ENCODE peak calls at places on chromosomes 13 and 19, in four cellular contexts. One of them, this sample, is unnamed.

GRCh38 chr19:6126335-6126974 is 9.0 kb upstream of the ACSBG2 start:
- DNase-seq in A549: peak
- DNase-seq in endothelial cell of umbilical vein: peak
- DNase-seq in HCT116: peak
- DNase-seq in this sample: no peak

GRCh38 chr13:32728327-32728726 is 142.1 kb downstream of the PDS5B start:
- DNase-seq in A549: no peak
- DNase-seq in endothelial cell of umbilical vein: no peak
- DNase-seq in HCT116: no peak
- DNase-seq in this sample: no peak

GRCh38 chr13:89052699-89053098 is 1381.5 kb downstream of the SLITRK5 start:
- DNase-seq in endothelial cell of umbilical vein: no peak
- DNase-seq in A549: no peak
- DNase-seq in HCT116: no peak
- DNase-seq in this sample: no peak

GRCh38 chr13:93146584-93147292 is 79.9 kb upstream of the GPC6 start:
- DNase-seq in A549: no peak
- DNase-seq in HCT116: no peak
- DNase-seq in endothelial cell of umbilical vein: no peak
- DNase-seq in this sample: no peak

GRCh38 chr19:54196514-54196913 is 4.1 kb upstream of the RPS9 start:
- DNase-seq in A549: no peak
- DNase-seq in endothelial cell of umbilical vein: no peak
- DNase-seq in HCT116: no peak
- DNase-seq in this sample: no peak

GRCh38 chr19:39924389-39924788 is 10.0 kb downstream of the FCGBP start:
- DNase-seq in HCT116: no peak
- DNase-seq in endothelial cell of umbilical vein: no peak
- DNase-seq in A549: no peak
- DNase-seq in this sample: no peak

GRCh38 chr19:6970021-6970420 is 51.2 kb downstream of the MBD3L2B start:
- DNase-seq in A549: no peak
- DNase-seq in endothelial cell of umbilical vein: no peak
- DNase-seq in HCT116: no peak
- DNase-seq in this sample: no peak

GRCh38 chr13:43684947-43685725 is 101.6 kb downstream of the ENOX1 start:
- DNase-seq in A549: no peak
- DNase-seq in endothelial cell of umbilical vein: no peak
- DNase-seq in HCT116: no peak
- DNase-seq in this sample: no peak

GRCh38 chr13:110403315-110403714 is 96.2 kb downstream of the COL4A2 start:
- DNase-seq in endothelial cell of umbilical vein: no peak
- DNase-seq in HCT116: no peak
- DNase-seq in A549: no peak
- DNase-seq in this sample: no peak

DNA sequence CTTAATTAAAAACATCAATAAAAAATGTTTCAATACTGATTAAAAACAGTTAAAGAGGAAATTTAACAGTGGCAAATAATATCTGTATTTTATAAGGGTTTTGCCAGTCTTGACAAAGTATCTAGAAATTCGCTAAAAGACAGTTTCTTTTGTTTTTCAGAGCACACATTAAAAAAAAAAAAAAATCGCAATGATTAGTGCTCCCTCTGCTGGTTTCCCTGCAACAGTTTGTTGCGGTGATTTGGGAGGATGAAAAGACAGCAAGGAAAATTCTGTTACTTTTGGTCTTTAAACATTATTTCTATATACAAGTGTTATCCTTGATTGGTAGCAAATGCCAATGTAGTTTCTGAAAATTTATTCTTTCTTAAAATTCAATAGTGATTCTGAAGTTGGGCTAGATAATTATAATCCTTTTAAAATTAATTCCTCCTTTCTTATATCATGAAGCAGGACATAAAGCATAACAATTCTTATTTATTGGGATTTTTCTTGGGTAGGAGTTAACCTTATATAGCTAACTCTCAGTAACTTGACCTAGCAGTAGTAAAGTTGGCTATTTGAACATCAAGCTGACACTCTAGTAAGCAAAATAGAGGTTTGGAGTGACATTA is 23.1 kb upstream of the SPRY2 start:
- DNase-seq in HCT116: no peak
- DNase-seq in endothelial cell of umbilical vein: peak
- DNase-seq in A549: no peak
- DNase-seq in this sample: no peak
- TF ChIP-seq MAX in HCT116: no peak
- TF ChIP-seq MAX in endothelial cell of umbilical vein: no peak
- TF ChIP-seq MAX in A549: no peak
- TF ChIP-seq MAX in this sample: no peak

DNA sequence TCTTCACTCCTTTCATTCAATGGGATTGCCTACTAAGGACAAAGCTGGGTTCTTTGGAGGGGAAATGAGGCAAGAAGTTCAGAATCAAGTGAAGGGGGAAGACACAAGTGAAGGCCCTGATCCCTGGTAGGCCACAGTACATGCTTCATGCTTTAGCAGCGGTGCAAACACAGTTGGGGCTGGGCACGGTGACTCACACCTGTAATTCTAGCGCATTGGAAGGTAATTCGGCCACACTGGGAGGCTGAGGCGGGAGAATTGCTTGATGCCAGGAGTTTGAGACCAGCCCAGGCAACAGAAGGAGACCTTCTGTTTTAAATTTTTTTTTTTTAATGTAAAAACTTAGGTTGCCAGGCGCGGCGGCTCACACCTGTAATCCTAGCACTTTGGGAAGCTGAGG is 23.4 kb upstream of the GATAD2A start:
- DNase-seq in A549: no peak
- DNase-seq in HCT116: no peak
- DNase-seq in endothelial cell of umbilical vein: no peak
- DNase-seq in this sample: no peak
- TF ChIP-seq MAX in A549: no peak
- TF ChIP-seq MAX in HCT116: no peak
- TF ChIP-seq MAX in endothelial cell of umbilical vein: no peak
- TF ChIP-seq MAX in this sample: no peak

GRCh38 chr19:51550848-51551672 is 19.6 kb upstream of the SIGLEC6 start:
- DNase-seq in A549: no peak
- DNase-seq in endothelial cell of umbilical vein: no peak
- DNase-seq in HCT116: no peak
- DNase-seq in this sample: no peak

GRCh38 chr19:51549533-51550324 is 18.3 kb upstream of the SIGLEC6 start:
- DNase-seq in A549: no peak
- DNase-seq in HCT116: no peak
- DNase-seq in endothelial cell of umbilical vein: no peak
- DNase-seq in this sample: no peak

GRCh38 chr19:51552608-51552995 is 18.5 kb upstream of the ZNF175 start:
- DNase-seq in A549: no peak
- DNase-seq in HCT116: no peak
- DNase-seq in endothelial cell of umbilical vein: no peak
- DNase-seq in this sample: no peak

GRCh38 chr19:51551673-51552440 is 19.2 kb upstream of the ZNF175 start:
- DNase-seq in endothelial cell of umbilical vein: no peak
- DNase-seq in HCT116: no peak
- DNase-seq in A549: no peak
- DNase-seq in this sample: no peak

DNA sequence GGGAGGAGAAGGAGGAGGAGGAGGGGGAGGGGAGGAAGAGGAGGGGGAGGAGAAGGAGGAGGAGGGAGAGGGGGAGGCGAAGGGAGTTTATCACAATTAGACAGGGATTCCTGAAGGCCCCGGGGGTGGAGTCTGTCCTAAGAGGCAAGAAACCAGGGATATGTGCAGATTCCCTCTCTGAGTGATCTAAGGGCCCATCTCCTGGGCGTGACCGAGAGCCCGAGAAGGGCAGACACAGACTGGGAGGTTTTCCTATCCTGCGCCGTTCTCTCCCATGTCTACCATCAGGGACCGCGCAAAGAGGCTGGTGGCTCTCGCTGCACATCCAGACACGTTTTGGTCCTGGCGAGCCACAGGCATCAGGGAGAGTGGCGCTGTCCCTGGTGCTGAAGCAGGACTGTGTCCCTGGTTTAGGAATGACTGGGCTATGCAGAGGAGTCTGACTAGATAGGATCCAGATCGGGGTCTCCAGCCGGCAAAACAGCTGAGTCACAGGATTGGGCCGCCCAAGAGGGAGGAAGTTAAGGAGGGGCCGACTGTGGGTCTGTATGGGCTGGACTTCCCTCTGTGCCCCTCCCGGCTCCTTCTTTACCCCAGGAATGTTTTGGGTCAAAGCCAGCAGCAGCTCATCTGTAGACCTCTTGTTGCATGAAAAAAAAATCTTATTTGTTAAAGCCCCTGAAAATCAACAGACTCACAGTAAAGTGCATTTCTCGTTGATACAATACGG is 17.9 kb upstream of the ZNF175 start:
- DNase-seq in endothelial cell of umbilical vein: peak
- DNase-seq in HCT116: peak
- DNase-seq in A549: peak
- DNase-seq in this sample: peak
- TF ChIP-seq MAX in endothelial cell of umbilical vein: no peak
- TF ChIP-seq MAX in HCT116: no peak
- TF ChIP-seq MAX in A549: no peak
- TF ChIP-seq MAX in this sample: peak

DNA sequence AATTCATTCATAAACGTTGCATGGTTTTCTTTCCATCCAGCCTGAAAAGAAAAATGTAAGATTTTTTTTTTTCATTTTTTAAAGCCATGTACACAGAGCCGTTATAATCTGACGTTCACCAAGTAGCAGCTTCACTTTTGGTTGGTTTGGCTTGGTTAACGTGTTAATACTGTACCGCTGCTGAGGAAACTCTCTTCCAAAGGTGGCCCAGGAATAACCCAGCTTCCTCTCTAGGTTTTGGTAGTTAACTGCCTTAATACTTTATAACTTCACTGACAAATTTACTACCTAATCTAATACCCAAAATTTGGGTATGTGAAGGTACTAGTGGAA is 1.7 kb downstream of the INTS6 start:
- DNase-seq in HCT116: no peak
- DNase-seq in A549: no peak
- DNase-seq in endothelial cell of umbilical vein: no peak
- DNase-seq in this sample: no peak
- TF ChIP-seq MAX in HCT116: no peak
- TF ChIP-seq MAX in A549: no peak
- TF ChIP-seq MAX in endothelial cell of umbilical vein: no peak
- TF ChIP-seq MAX in this sample: no peak

DNA sequence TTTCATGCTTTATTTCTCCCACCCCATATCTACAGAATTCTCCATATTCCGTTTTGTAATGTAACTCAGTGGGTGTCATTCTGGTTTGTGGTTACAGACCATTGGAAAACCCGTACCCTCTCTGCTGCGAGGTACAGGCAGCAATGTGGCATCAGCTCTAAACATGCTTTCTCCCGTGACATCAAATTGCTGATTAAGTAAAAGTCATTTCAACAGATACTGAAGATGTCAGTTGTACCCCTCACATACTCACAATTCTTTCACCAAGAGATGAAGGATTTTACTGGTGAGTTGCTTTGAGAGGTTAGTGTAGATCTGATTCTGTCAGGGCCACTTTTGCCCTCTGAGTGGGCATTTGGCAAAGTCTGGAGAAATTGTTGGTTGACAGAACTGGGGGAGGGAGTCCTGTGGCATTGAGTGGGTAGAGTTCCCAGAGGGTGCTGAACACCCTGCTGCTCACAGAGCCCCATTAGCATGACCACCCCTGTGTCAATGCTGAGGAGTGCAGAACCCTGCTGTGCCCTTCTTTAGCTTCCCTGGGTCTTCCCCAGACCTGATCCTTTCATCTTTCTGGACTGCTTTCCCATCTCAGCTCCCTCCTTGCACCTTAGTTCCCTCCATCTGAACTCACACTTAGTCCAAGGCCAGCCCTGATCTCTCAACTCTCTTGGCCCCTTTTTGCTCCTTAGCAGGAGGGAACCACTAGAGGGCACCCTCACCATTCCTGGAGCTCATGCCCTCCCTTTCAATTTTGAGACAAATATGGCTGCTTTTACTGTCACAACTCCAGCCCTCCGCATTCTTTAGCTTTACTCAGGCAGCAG is 39.9 kb upstream of the CEACAM8 start:
- DNase-seq in endothelial cell of umbilical vein: peak
- DNase-seq in HCT116: peak
- DNase-seq in A549: peak
- DNase-seq in this sample: peak
- TF ChIP-seq MAX in endothelial cell of umbilical vein: no peak
- TF ChIP-seq MAX in HCT116: no peak
- TF ChIP-seq MAX in A549: no peak
- TF ChIP-seq MAX in this sample: no peak

GRCh38 chr19:47210689-47211316 is 20.2 kb downstream of the BBC3 start:
- DNase-seq in HCT116: no peak
- DNase-seq in A549: peak
- DNase-seq in endothelial cell of umbilical vein: peak
- DNase-seq in this sample: peak
- TF ChIP-seq MAX in HCT116: peak
- TF ChIP-seq MAX in A549: peak
- TF ChIP-seq MAX in endothelial cell of umbilical vein: no peak
- TF ChIP-seq MAX in this sample: peak

GRCh38 chr13:65336916-65337315 is 1893.2 kb downstream of the PCDH9 start:
- DNase-seq in A549: no peak
- DNase-seq in endothelial cell of umbilical vein: no peak
- DNase-seq in HCT116: no peak
- DNase-seq in this sample: no peak
- TF ChIP-seq MAX in A549: no peak
- TF ChIP-seq MAX in endothelial cell of umbilical vein: no peak
- TF ChIP-seq MAX in HCT116: no peak
- TF ChIP-seq MAX in this sample: no peak

DNA sequence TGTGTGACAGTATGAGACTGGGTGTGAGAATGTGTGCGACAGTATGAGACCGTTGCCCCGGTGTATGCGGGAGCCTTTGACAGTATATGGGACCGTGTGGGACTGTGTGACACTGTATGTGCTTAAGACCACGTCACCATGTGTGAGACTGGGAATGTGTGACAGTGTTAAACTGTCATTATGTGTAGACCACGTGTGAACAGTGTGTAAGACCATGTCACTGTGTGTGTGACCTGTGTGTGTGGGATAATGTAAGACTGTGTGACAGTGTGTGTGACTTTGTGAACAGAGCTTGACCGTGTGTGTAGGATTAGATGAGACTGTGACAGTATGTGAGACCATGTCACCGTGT is 549 bp downstream of the ZNF583 start:
- DNase-seq in endothelial cell of umbilical vein: no peak
- DNase-seq in A549: no peak
- DNase-seq in HCT116: no peak
- DNase-seq in this sample: no peak
- TF ChIP-seq MAX in endothelial cell of umbilical vein: no peak
- TF ChIP-seq MAX in A549: peak
- TF ChIP-seq MAX in HCT116: no peak
- TF ChIP-seq MAX in this sample: no peak